ENCODE peak calls at places on chromosomes 4 and X, in four cellular contexts. Z is fibroblast of pulmonary artery, Q is mammary epithelial cell, I is astrocyte of the spinal cord. G is an unnamed sample.

GRCh38 chr4:71296945-71297344 is 41.9 kb upstream of the SLC4A4 start:
- DNase-seq in Z (no peak), I (peak; percentile 38), Q (peak; percentile 47), G (no peak)

GRCh38 chrX:66672106-66672505 is 33.2 kb upstream of the EDA2R start:
- DNase-seq in I (no peak), Q (peak; percentile 11), Z (peak; percentile 15), G (peak; percentile 56)

GRCh38 chr4:150328496-150328895 is 250.3 kb downstream of the DCLK2 start:
- DNase-seq in I (no peak), Q (no peak), Z (no peak), G (no peak)

GRCh38 chr4:108336076-108336475 is 167.3 kb upstream of the LEF1 start:
- DNase-seq in Q (peak; percentile 87), Z (no peak), I (peak; percentile 62), G (peak; percentile 81)

GRCh38 chrX:143854006-143854405 is 29.9 kb upstream of the UBE2NL start:
- DNase-seq in I (peak; percentile 65), Z (peak; percentile 49), Q (peak; percentile 45), G (peak; percentile 55)

GRCh38 chr4:16123356-16124084 is 39.7 kb upstream of the PROM1 start:
- DNase-seq in Q (no peak), I (no peak), Z (no peak), G (no peak)

GRCh38 chrX:22999696-23000223 is at the start of gene DDX53:
- DNase-seq in I (no peak), Q (no peak), Z (no peak), G (no peak)

GRCh38 chr4:55172694-55173287 is 47.4 kb upstream of the KDR start:
- DNase-seq in Z (peak; percentile 92), I (peak; percentile 53), Q (no peak), G (peak; percentile 59)

GRCh38 chrX:154751121-154751668 is 318 bp upstream of the GAB3 start:
- DNase-seq in Z (no peak), Q (no peak), I (no peak), G (no peak)

GRCh38 chrX:132413459-132413858 is 75.4 kb downstream of the MBNL3 start:
- DNase-seq in Q (no peak), I (no peak), Z (no peak), G (no peak)

GRCh38 chrX:10190367-10190766 is 33.6 kb downstream of the CLCN4 start:
- DNase-seq in Z (peak; percentile 85), I (peak; percentile 80), Q (peak; percentile 37), G (peak; percentile 60)

GRCh38 chrX:39613997-39614679 is 483.6 kb downstream of the BCOR start:
- DNase-seq in I (no peak), Q (peak; percentile 50), Z (no peak), G (no peak)

GRCh38 chrX:124033821-124034220 is 72.3 kb downstream of the STAG2 start:
- DNase-seq in Z (peak; percentile 31), Q (peak; percentile 39), I (peak; percentile 48), G (peak; percentile 8)

GRCh38 chrX:45794995-45795337 is 594.3 kb upstream of the DIPK2B start:
- DNase-seq in I (no peak), Z (no peak), Q (no peak), G (no peak)

GRCh38 chrX:116246261-116246660 is 75.7 kb downstream of the AGTR2 start:
- DNase-seq in Q (peak; percentile 67), Z (peak; percentile 35), I (peak; percentile 17), G (peak; percentile 65)

GRCh38 chrX:57121162-57121741 is at the start of gene SPIN2B:
- DNase-seq in Q (peak; percentile 62), Z (peak; percentile 78), I (peak; percentile 76), G (peak; percentile 72)

GRCh38 chr4:121358473-121358872 is 22.3 kb downstream of the QRFPR start:
- DNase-seq in Z (peak; percentile 84), Q (peak; percentile 57), I (peak; percentile 71), G (peak; percentile 67)

GRCh38 chr4:124713213-124713592 is 671 bp upstream of the ANKRD50 start:
- DNase-seq in Q (peak; percentile 54), I (peak; percentile 76), Z (peak; percentile 85), G (peak; percentile 59)

GRCh38 chr4:55386073-55386472 is 9.7 kb upstream of the TMEM165 start:
- DNase-seq in Z (peak; percentile 49), Q (peak; percentile 25), I (no peak), G (peak; percentile 51)

GRCh38 chrX:65677954-65678469 is 10.6 kb downstream of the MSN start:
- DNase-seq in Z (peak; percentile 95), Q (peak; percentile 79), I (peak; percentile 90), G (peak; percentile 87)

GRCh38 chrX:42247241-42247640 is 323.9 kb upstream of the CASK start:
- DNase-seq in Q (no peak), I (no peak), Z (peak; percentile 86), G (peak; percentile 14)
- H3K4me3 ChIP-seq in Q (no peak overlapping the region), I (no peak overlapping the region), Z (peak overlapping the region; percentile 43), G (no peak overlapping the region)

GRCh38 chr4:97987019-97987648 is 156.1 kb downstream of the STPG2 start:
- DNase-seq in Q (peak; percentile 26), I (peak; percentile 56), Z (peak; percentile 65), G (peak; percentile 69)
- TF ChIP-seq CTCF in Q (peak; percentile 67), I (peak; percentile 49), Z (peak; percentile 59), G (peak; percentile 67)

GRCh38 chr4:1207603-1208265 is 35.4 kb upstream of the SPON2 start:
- DNase-seq in Q (no peak), Z (peak; percentile 85), I (peak; percentile 61), G (no peak)
- H3K4me3 ChIP-seq in Q (no peak overlapping the region), Z (no peak overlapping the region), I (no peak overlapping the region), G (no peak overlapping the region)

GRCh38 chr4:168832746-168833575 is 177.1 kb downstream of the CBR4 start:
- DNase-seq in I (peak; percentile 45), Z (peak; percentile 50), Q (peak; percentile 69), G (peak; percentile 75)
- TF ChIP-seq CTCF in I (peak; percentile 52), Z (peak; percentile 20), Q (peak; percentile 35), G (no peak)

GRCh38 chr4:41420576-41420975 is 117.4 kb upstream of the LIMCH1 start:
- DNase-seq in Q (no peak), I (no peak), Z (no peak), G (no peak)

GRCh38 chr4:41413670-41414069 is 124.3 kb upstream of the LIMCH1 start:
- DNase-seq in Z (no peak), I (peak; percentile 19), Q (peak; percentile 6), G (no peak)

GRCh38 chr4:41414380-41414779 is 123.6 kb upstream of the LIMCH1 start:
- DNase-seq in Z (no peak), I (no peak), Q (no peak), G (no peak)

DNA sequence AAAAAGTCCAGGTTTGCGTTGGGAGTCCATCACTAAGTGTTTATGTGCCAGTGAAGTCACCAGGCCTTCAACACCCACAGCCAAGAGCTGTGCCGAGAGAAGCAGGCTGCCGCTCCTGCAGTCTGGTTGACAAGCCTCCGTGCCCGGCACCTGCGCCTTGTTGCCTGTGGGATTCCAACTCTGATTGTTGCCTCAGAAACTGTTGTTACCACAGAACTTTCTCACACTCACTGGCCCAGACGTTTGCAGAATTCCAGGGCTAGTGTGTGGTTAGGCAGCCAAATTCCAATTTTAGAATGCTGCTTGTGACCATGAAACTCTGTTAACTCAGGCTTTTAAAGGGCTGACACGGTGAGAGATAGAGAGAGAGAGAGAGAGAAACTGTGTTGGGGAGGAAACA is 119.5 kb upstream of the LIMCH1 start:
- DNase-seq in Z (peak; percentile 41), Q (peak; percentile 37), I (peak; percentile 79), G (no peak)
- H3K4me3 ChIP-seq in Z (no peak overlapping the region), Q (no peak overlapping the region), I (no peak overlapping the region), G (no peak overlapping the region)